ENCODE peak calls at places on chromosomes 11 and 22, in four cellular contexts. M is adipocyte, I is HEK293T, H is epithelial cell of prostate. S is an unnamed sample.

GRCh38 chr22:46675479-46675878 is 55.3 kb downstream of the GRAMD4 start:
- DNase-seq in M (no peak), I (no peak), H (no peak), S (no peak)

GRCh38 chr22:17779286-17780115 is 5.2 kb upstream of the BID start:
- DNase-seq in M (no peak), I (no peak), H (no peak), S (peak; percentile 76)

GRCh38 chr11:117663826-117664225 is 133.2 kb downstream of the DSCAML1 start:
- DNase-seq in M (no peak), I (no peak), H (no peak), S (no peak)

GRCh38 chr11:1109918-1110705 is 35.4 kb downstream of the MUC2 start:
- DNase-seq in M (no peak), I (no peak), H (no peak), S (no peak)

GRCh38 chr11:69949327-69949726 is 128.8 kb upstream of the ANO1 start:
- DNase-seq in M (peak; percentile 68), I (no peak), H (peak; percentile 77), S (no peak)

GRCh38 chr11:85299247-85299646 is 327.9 kb downstream of the DLG2 start:
- DNase-seq in M (peak; percentile 15), I (no peak), H (no peak), S (no peak)

GRCh38 chr22:40009231-40009769 is 14.5 kb downstream of the FAM83F start:
- DNase-seq in M (no peak), I (no peak), H (no peak), S (no peak)

GRCh38 chr11:76291576-76292526 is 85.5 kb upstream of the WNT11 start:
- DNase-seq in M (no peak), I (no peak), H (no peak), S (no peak)

GRCh38 chr11:102846292-102846691 is 2.9 kb upstream of the MMP3 start:
- DNase-seq in M (no peak), I (no peak), H (no peak), S (no peak)

GRCh38 chr11:118241191-118242098 is 10.7 kb downstream of the MPZL3 start:
- DNase-seq in M (peak; percentile 6), I (no peak), H (peak; percentile 83), S (no peak)

GRCh38 chr11:76599041-76600013 is 71.2 kb downstream of the LRRC32 start:
- DNase-seq in M (peak; percentile 36), I (no peak), H (no peak), S (peak; percentile 49)

GRCh38 chr22:50192825-50193204 is 7.1 kb downstream of the TRABD start:
- DNase-seq in M (no peak), I (no peak), H (no peak), S (no peak)

GRCh38 chr11:60305906-60306619 is 21.0 kb upstream of the MS4A6E start:
- DNase-seq in M (no peak), I (no peak), H (no peak), S (no peak)

GRCh38 chr11:76810151-76810853 is 27.1 kb downstream of the TSKU start:
- DNase-seq in M (peak; percentile 68), I (no peak), H (no peak), S (no peak)

GRCh38 chr11:117572671-117573070 is 224.3 kb downstream of the DSCAML1 start:
- DNase-seq in M (no peak), I (no peak), H (no peak), S (no peak)

GRCh38 chr22:50581950-50582561 is 593 bp downstream of the CHKB start:
- DNase-seq in M (peak; percentile 29), I (peak; percentile 28), H (no peak), S (peak; percentile 28)

GRCh38 chr11:94647926-94648325 is 80.8 kb downstream of the PIWIL4 start:
- DNase-seq in M (no peak), I (no peak), H (no peak), S (no peak)

GRCh38 chr11:113644605-113645004 is 61.5 kb downstream of the TMPRSS5 start:
- DNase-seq in M (no peak), I (no peak), H (no peak), S (peak; percentile 87)

GRCh38 chr11:282171-282570 is 4.0 kb downstream of the NLRP6 start:
- DNase-seq in M (no peak), I (no peak), H (no peak), S (no peak)

GRCh38 chr11:122140535-122140934 is 24.5 kb upstream of the BLID start:
- DNase-seq in M (peak; percentile 73), I (no peak), H (peak; percentile 54), S (no peak)

GRCh38 chr11:32960553-32961164 is 55.0 kb upstream of the DEPDC7 start:
- DNase-seq in M (peak; percentile 86), I (peak; percentile 30), H (no peak), S (peak; percentile 38)

GRCh38 chr11:46332093-46332567 is 15.1 kb upstream of the DGKZ start:
- DNase-seq in M (no peak), I (no peak), H (no peak), S (no peak)

GRCh38 chr11:57358543-57358961 is 20.4 kb downstream of the P2RX3 start:
- DNase-seq in M (no peak), I (no peak), H (no peak), S (no peak)

GRCh38 chr22:28750471-28750881 is 8.6 kb downstream of the HSCB start:
- DNase-seq in M (peak; percentile 90), I (no peak), H (no peak), S (no peak)

GRCh38 chr11:63736864-63737263 is 31.7 kb downstream of the ZFTA start:
- DNase-seq in M (no peak), I (no peak), H (no peak), S (no peak)

GRCh38 chr11:95699631-95700470 is 89.7 kb downstream of the FAM76B start:
- DNase-seq in M (peak; percentile 61), I (no peak), H (no peak), S (peak; percentile 24)

GRCh38 chr11:111123463-111124398 is 121.8 kb upstream of the POU2AF2 start:
- DNase-seq in M (no peak), I (no peak), H (no peak), S (no peak)